ENCODE peak calls at places on chromosomes 5 and 9, in eight cellular contexts. J, T, A, M, W, X, R and F are unnamed samples.

GRCh38 chr9:5364294-5364990 is 24.8 kb upstream of the RLN1 start:
- DNase-seq in J (no peak), T (no peak), A (peak), M (no peak), W (no peak), X (no peak), R (no peak), F (no peak)

GRCh38 chr5:101068298-101068697 is 165.2 kb upstream of the ST8SIA4 start:
- DNase-seq in J (no peak), T (no peak), A (no peak), M (no peak), W (no peak), X (no peak), R (no peak), F (no peak)

GRCh38 chr9:129386812-129387177 is 208.7 kb upstream of the IER5L start:
- DNase-seq in J (no peak), T (no peak), A (no peak), M (peak), W (no peak), X (no peak), R (no peak), F (no peak)

GRCh38 chr5:167867281-167867680 is 424.2 kb upstream of the WWC1 start:
- DNase-seq in J (no peak), T (no peak), A (no peak), M (no peak), W (no peak), X (no peak), R (no peak), F (no peak)

GRCh38 chr9:89536145-89536574 is 38.2 kb upstream of the SEMA4D start:
- DNase-seq in J (no peak), T (no peak), A (no peak), M (no peak), W (no peak), X (no peak), R (no peak), F (no peak)

GRCh38 chr5:27612161-27612560 is 573.8 kb upstream of the CDH9 start:
- DNase-seq in J (no peak), T (no peak), A (no peak), M (no peak), W (no peak), X (no peak), R (no peak), F (no peak)

GRCh38 chr5:124871299-124871698 is 124.9 kb upstream of the ZNF608 start:
- DNase-seq in J (peak), T (no peak), A (no peak), M (no peak), W (no peak), X (no peak), R (no peak), F (no peak)

GRCh38 chr9:122991370-122991830 is 42.1 kb upstream of the GPR21 start:
- DNase-seq in J (peak), T (peak), A (peak), M (no peak), W (peak), X (peak), R (peak), F (no peak)

GRCh38 chr5:168328804-168329203 is 37.4 kb downstream of the WWC1 start:
- DNase-seq in J (no peak), T (no peak), A (no peak), M (no peak), W (peak), X (peak), R (no peak), F (peak)

GRCh38 chr5:4730279-4730678 is 409.9 kb upstream of the ADAMTS16 start:
- DNase-seq in J (no peak), T (no peak), A (no peak), M (no peak), W (no peak), X (no peak), R (no peak), F (no peak)

GRCh38 chr9:123926986-123927385 is 2.9 kb downstream of the DENND1A start:
- DNase-seq in J (no peak), T (no peak), A (no peak), M (no peak), W (no peak), X (no peak), R (no peak), F (no peak)

GRCh38 chr5:91224459-91224858 is 158.7 kb downstream of the ARRDC3 start:
- DNase-seq in J (no peak), T (no peak), A (no peak), M (no peak), W (peak), X (no peak), R (no peak), F (no peak)

GRCh38 chr5:133052317-133053175 is 733 bp downstream of the HSPA4 start:
- DNase-seq in J (no peak), T (peak), A (peak), M (peak), W (peak), X (peak), R (peak), F (peak)

GRCh38 chr9:136614372-136614922 is 48.3 kb upstream of the EGFL7 start:
- DNase-seq in J (peak), T (no peak), A (peak), M (no peak), W (peak), X (peak), R (no peak), F (no peak)

GRCh38 chr5:159855476-159856157 is 60.7 kb upstream of the ADRA1B start:
- DNase-seq in J (no peak), T (no peak), A (no peak), M (peak), W (no peak), X (peak), R (no peak), F (no peak)

GRCh38 chr5:52419357-52419756 is 368.4 kb upstream of the ITGA1 start:
- DNase-seq in J (no peak), T (no peak), A (no peak), M (no peak), W (no peak), X (no peak), R (no peak), F (no peak)

GRCh38 chr5:120457839-120458507 is 6.1 kb upstream of the PRR16 start:
- DNase-seq in J (peak), T (peak), A (no peak), M (peak), W (peak), X (peak), R (peak), F (peak)

GRCh38 chr5:137600721-137601360 is 101.7 kb upstream of the SPOCK1 start:
- DNase-seq in J (no peak), T (no peak), A (no peak), M (no peak), W (no peak), X (no peak), R (no peak), F (no peak)

GRCh38 chr5:131538177-131538593 is 96.8 kb downstream of the RAPGEF6 start:
- DNase-seq in J (no peak), T (no peak), A (no peak), M (no peak), W (peak), X (no peak), R (no peak), F (no peak)

GRCh38 chr9:23467276-23467675 is 358.8 kb downstream of the ELAVL2 start:
- DNase-seq in J (no peak), T (no peak), A (no peak), M (no peak), W (no peak), X (no peak), R (no peak), F (no peak)

GRCh38 chr9:87798276-87798833 is 72.4 kb downstream of the CTSL start:
- DNase-seq in J (no peak), T (no peak), A (no peak), M (no peak), W (no peak), X (no peak), R (no peak), F (no peak)

GRCh38 chr9:86186696-86187095 is 72.8 kb downstream of the C9orf153 start:
- DNase-seq in J (no peak), T (no peak), A (no peak), M (no peak), W (no peak), X (no peak), R (no peak), F (no peak)

GRCh38 chr5:55004728-55005127 is 19.3 kb upstream of the GZMK start:
- DNase-seq in J (no peak), T (no peak), A (no peak), M (no peak), W (no peak), X (no peak), R (no peak), F (no peak)

GRCh38 chr5:89282038-89282831 is 399.3 kb upstream of the MEF2C start:
- DNase-seq in J (no peak), T (no peak), A (no peak), M (no peak), W (no peak), X (no peak), R (no peak), F (no peak)

GRCh38 chr5:2300421-2300820 is 417.7 kb upstream of the IRX4 start:
- DNase-seq in J (no peak), T (no peak), A (no peak), M (no peak), W (no peak), X (no peak), R (no peak), F (no peak)

GRCh38 chr5:60488466-60489130 is 211.4 kb downstream of the DEPDC1B start:
- DNase-seq in J (no peak), T (no peak), A (no peak), M (no peak), W (no peak), X (no peak), R (no peak), F (no peak)

GRCh38 chr9:133939845-133940244 is 52.3 kb downstream of the VAV2 start:
- DNase-seq in J (no peak), T (no peak), A (no peak), M (peak), W (no peak), X (no peak), R (no peak), F (no peak)

GRCh38 chr5:43063731-43064171 is 23.6 kb upstream of the ANXA2R start:
- DNase-seq in J (no peak), T (no peak), A (no peak), M (peak), W (peak), X (peak), R (no peak), F (no peak)

GRCh38 chr9:82105729-82106128 is 117.2 kb downstream of the SPATA31D1 start:
- DNase-seq in J (no peak), T (no peak), A (no peak), M (no peak), W (no peak), X (peak), R (no peak), F (no peak)

GRCh38 chr9:129012343-129012742 is 15.8 kb downstream of the SH3GLB2 start:
- DNase-seq in J (no peak), T (no peak), A (no peak), M (no peak), W (no peak), X (no peak), R (no peak), F (no peak)

GRCh38 chr5:137155621-137156020 is 343.5 kb downstream of the SPOCK1 start:
- DNase-seq in J (no peak), T (no peak), A (no peak), M (no peak), W (no peak), X (no peak), R (no peak), F (no peak)